ENCODE peak calls at places on chromosomes 1 and 21, in six cellular contexts. One of them, this sample, is unnamed. For H4K20me1 and H3K4me1, the result is how much of the 10 kb centered on the place peaks cover.

GRCh38 chr1:9714257-9714718 is 62.8 kb downstream of the PIK3CD start:
- DNase-seq in PC-9: no peak
- DNase-seq in fibroblast of lung: no peak
- DNase-seq in IMR-90: no peak
- DNase-seq in H1: peak
- DNase-seq in H9: peak
- DNase-seq in this sample: no peak

GRCh38 chr1:61741682-61742619 is at the start of gene PATJ:
- DNase-seq in PC-9: peak
- DNase-seq in fibroblast of lung: peak
- DNase-seq in IMR-90: peak
- DNase-seq in H1: peak
- DNase-seq in H9: peak
- DNase-seq in this sample: peak

GRCh38 chr1:21451212-21451611 is 11.3 kb downstream of the NBPF3 start:
- DNase-seq in PC-9: no peak
- DNase-seq in fibroblast of lung: peak
- DNase-seq in IMR-90: peak
- DNase-seq in H1: no peak
- DNase-seq in H9: no peak
- DNase-seq in this sample: peak

GRCh38 chr1:6348511-6349191 is 44.9 kb downstream of the ACOT7 start:
- DNase-seq in PC-9: no peak
- DNase-seq in fibroblast of lung: peak
- DNase-seq in IMR-90: peak
- DNase-seq in H1: no peak
- DNase-seq in H9: no peak
- DNase-seq in this sample: peak

GRCh38 chr1:183600136-183600535 is 9.9 kb upstream of the NCF2 start:
- DNase-seq in PC-9: peak
- DNase-seq in fibroblast of lung: peak
- DNase-seq in IMR-90: peak
- DNase-seq in H1: no peak
- DNase-seq in H9: no peak
- DNase-seq in this sample: peak

GRCh38 chr1:189619682-189620332 is 857.9 kb downstream of the BRINP3 start:
- DNase-seq in PC-9: peak
- DNase-seq in fibroblast of lung: peak
- DNase-seq in IMR-90: peak
- DNase-seq in H1: no peak
- DNase-seq in H9: no peak
- DNase-seq in this sample: no peak

GRCh38 chr1:8666394-8667167 is 150.9 kb downstream of the RERE start:
- DNase-seq in PC-9: peak
- DNase-seq in fibroblast of lung: peak
- DNase-seq in IMR-90: peak
- DNase-seq in H1: no peak
- DNase-seq in H9: no peak
- DNase-seq in this sample: no peak

GRCh38 chr1:18110598-18110939 is 3.0 kb downstream of the IGSF21 start:
- DNase-seq in PC-9: no peak
- DNase-seq in fibroblast of lung: no peak
- DNase-seq in IMR-90: no peak
- DNase-seq in H1: no peak
- DNase-seq in H9: no peak
- DNase-seq in this sample: no peak

DNA sequence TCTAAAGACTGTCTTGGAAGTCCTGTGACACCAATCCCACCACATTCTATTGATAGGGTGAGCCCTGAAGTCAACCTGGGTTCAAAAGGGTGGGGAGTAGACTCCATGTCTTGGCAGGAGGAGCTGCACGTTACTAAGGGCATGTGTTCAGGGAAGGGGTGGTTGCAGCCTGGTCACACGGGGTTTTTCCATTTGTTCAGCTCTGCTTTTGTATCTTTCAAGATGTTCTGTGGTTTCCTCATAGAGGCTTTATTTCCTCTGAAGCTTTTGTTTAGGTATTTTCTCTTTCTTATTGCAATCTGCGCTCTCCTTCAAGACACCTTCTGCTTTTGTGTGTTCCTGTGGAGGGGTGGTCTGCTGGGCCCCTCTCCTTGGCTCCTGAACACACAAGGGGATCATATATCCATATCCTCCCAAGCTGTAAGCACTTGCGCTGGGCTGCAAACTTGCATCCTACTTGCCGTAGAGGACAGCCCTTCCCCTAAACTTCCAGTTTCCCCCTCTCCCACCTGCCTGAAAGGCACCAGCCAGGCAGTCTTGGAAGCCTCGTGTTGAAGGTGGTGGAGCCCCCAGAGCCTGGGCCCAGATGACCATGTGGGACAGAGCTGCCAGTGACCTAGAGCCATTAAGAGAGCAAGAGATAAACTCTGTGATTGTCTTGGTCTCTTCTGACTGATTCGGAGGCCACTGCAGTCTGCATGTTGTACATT is 62.5 kb upstream of the TRAPPC10 start:
- DNase-seq in PC-9: no peak
- DNase-seq in fibroblast of lung: no peak
- DNase-seq in IMR-90: no peak
- DNase-seq in H1: no peak
- DNase-seq in H9: no peak
- DNase-seq in this sample: no peak
- H4K20me1 ChIP-seq in PC-9: under half
- H4K20me1 ChIP-seq in fibroblast of lung: under half
- H4K20me1 ChIP-seq in IMR-90: under half
- H4K20me1 ChIP-seq in H1: under half
- H4K20me1 ChIP-seq in H9: under half
- H4K20me1 ChIP-seq in this sample: under half

DNA sequence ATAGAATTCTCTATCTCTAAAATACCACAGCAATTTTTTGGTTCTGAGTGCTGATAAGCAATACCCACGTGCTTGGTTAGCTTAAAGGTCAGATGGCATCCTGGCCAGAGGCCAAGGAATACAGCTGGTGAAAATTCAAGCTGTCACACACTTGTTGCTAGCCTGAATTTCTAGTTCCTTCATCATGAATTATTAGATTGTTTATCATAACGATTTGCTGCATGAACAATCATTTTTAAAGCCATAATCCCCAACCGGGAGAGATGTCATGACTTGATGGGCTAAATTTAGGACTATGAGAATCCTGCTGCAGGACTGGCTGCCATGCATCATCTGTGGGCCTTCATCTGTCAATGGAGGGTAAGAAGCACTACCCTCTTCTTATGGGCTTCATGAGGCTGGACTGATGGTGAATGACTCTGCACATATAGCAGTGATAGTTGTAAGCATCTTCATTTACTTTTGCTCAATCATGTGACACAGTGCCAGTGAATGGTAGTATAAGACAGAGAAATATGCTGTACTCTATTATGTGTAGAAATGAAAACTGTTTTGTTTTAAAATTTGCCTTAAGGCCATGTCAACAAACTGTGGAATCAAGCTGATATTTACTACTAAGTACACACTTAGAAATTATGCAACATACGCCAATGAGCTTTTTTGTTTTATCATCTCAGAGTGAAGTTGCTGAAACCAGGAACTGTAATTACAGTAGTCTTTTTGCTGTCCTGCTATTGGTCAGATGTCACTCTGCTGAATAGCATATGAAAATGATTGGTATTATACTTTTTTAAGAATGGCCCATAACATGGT is 80.5 kb upstream of the RALGPS2 start:
- DNase-seq in PC-9: peak
- DNase-seq in fibroblast of lung: peak
- DNase-seq in IMR-90: peak
- DNase-seq in H1: no peak
- DNase-seq in H9: no peak
- DNase-seq in this sample: peak
- H3K4me1 ChIP-seq in PC-9: under half
- H3K4me1 ChIP-seq in fibroblast of lung: under half
- H3K4me1 ChIP-seq in IMR-90: under half
- H3K4me1 ChIP-seq in H1: under half
- H3K4me1 ChIP-seq in H9: under half
- H3K4me1 ChIP-seq in this sample: under half

GRCh38 chr1:39406533-39407478 is 84.6 kb upstream of the BMP8A start:
- DNase-seq in PC-9: no peak
- DNase-seq in fibroblast of lung: peak
- DNase-seq in IMR-90: peak
- DNase-seq in H1: no peak
- DNase-seq in H9: no peak
- DNase-seq in this sample: no peak

GRCh38 chr1:39404876-39405275 is 86.6 kb upstream of the BMP8A start:
- DNase-seq in PC-9: no peak
- DNase-seq in fibroblast of lung: no peak
- DNase-seq in IMR-90: no peak
- DNase-seq in H1: no peak
- DNase-seq in H9: no peak
- DNase-seq in this sample: no peak

GRCh38 chr1:39407889-39408640 is 83.4 kb upstream of the BMP8A start:
- DNase-seq in PC-9: no peak
- DNase-seq in fibroblast of lung: no peak
- DNase-seq in IMR-90: no peak
- DNase-seq in H1: no peak
- DNase-seq in H9: peak
- DNase-seq in this sample: peak

GRCh38 chr1:39407496-39407888 is 83.9 kb upstream of the BMP8A start:
- DNase-seq in PC-9: no peak
- DNase-seq in fibroblast of lung: peak
- DNase-seq in IMR-90: no peak
- DNase-seq in H1: no peak
- DNase-seq in H9: no peak
- DNase-seq in this sample: no peak

DNA sequence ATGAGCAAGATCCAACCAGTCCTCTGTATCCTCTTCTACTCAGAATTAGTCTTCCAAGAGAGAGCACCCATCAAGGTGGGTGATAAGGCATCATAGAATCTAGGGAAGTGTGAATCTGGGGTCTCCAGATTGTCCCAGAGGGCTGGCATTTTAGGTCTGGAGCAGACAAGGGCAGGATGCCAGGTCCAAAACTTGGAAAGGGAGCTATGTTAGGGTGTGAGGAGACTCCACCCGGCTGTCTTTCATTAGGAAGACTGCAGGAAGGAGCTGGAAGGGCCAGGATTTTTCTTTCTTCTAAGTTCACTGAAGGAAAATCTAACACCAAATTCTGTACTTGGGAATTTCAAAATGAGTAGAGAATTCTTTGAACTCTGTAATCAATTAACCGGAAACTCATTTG is 86.1 kb upstream of the BMP8A start:
- DNase-seq in PC-9: no peak
- DNase-seq in fibroblast of lung: no peak
- DNase-seq in IMR-90: no peak
- DNase-seq in H1: no peak
- DNase-seq in H9: no peak
- DNase-seq in this sample: no peak
- H4K20me1 ChIP-seq in PC-9: under half
- H4K20me1 ChIP-seq in fibroblast of lung: under half
- H4K20me1 ChIP-seq in IMR-90: under half
- H4K20me1 ChIP-seq in H1: under half
- H4K20me1 ChIP-seq in H9: under half
- H4K20me1 ChIP-seq in this sample: under half

GRCh38 chr1:197198911-197199310 is 52.4 kb upstream of the ASPM start:
- DNase-seq in PC-9: no peak
- DNase-seq in fibroblast of lung: no peak
- DNase-seq in IMR-90: no peak
- DNase-seq in H1: no peak
- DNase-seq in H9: no peak
- DNase-seq in this sample: no peak

GRCh38 chr1:197197430-197197997 is 51.0 kb upstream of the ASPM start:
- DNase-seq in PC-9: no peak
- DNase-seq in fibroblast of lung: no peak
- DNase-seq in IMR-90: no peak
- DNase-seq in H1: no peak
- DNase-seq in H9: no peak
- DNase-seq in this sample: no peak

GRCh38 chr1:197199923-197200467 is 53.5 kb upstream of the ASPM start:
- DNase-seq in PC-9: no peak
- DNase-seq in fibroblast of lung: no peak
- DNase-seq in IMR-90: peak
- DNase-seq in H1: no peak
- DNase-seq in H9: no peak
- DNase-seq in this sample: no peak

GRCh38 chr1:197198333-197198732 is 51.9 kb upstream of the ASPM start:
- DNase-seq in PC-9: no peak
- DNase-seq in fibroblast of lung: no peak
- DNase-seq in IMR-90: no peak
- DNase-seq in H1: no peak
- DNase-seq in H9: no peak
- DNase-seq in this sample: no peak

GRCh38 chr1:197200468-197200899 is 54.0 kb upstream of the ASPM start:
- DNase-seq in PC-9: no peak
- DNase-seq in fibroblast of lung: peak
- DNase-seq in IMR-90: peak
- DNase-seq in H1: no peak
- DNase-seq in H9: no peak
- DNase-seq in this sample: no peak
- H3K4me1 ChIP-seq in PC-9: under half
- H3K4me1 ChIP-seq in fibroblast of lung: under half
- H3K4me1 ChIP-seq in IMR-90: under half
- H3K4me1 ChIP-seq in H1: under half
- H3K4me1 ChIP-seq in H9: under half
- H3K4me1 ChIP-seq in this sample: under half

GRCh38 chr1:65156910-65157545 is 9.0 kb downstream of the AK4 start:
- DNase-seq in PC-9: no peak
- DNase-seq in fibroblast of lung: no peak
- DNase-seq in IMR-90: no peak
- DNase-seq in H1: no peak
- DNase-seq in H9: no peak
- DNase-seq in this sample: no peak

GRCh38 chr1:65159801-65160523 is 12.0 kb downstream of the AK4 start:
- DNase-seq in PC-9: no peak
- DNase-seq in fibroblast of lung: no peak
- DNase-seq in IMR-90: no peak
- DNase-seq in H1: no peak
- DNase-seq in H9: no peak
- DNase-seq in this sample: no peak

GRCh38 chr1:65163193-65163805 is 15.3 kb downstream of the AK4 start:
- DNase-seq in PC-9: no peak
- DNase-seq in fibroblast of lung: no peak
- DNase-seq in IMR-90: no peak
- DNase-seq in H1: no peak
- DNase-seq in H9: no peak
- DNase-seq in this sample: no peak

GRCh38 chr1:65153635-65154034 is 5.6 kb downstream of the AK4 start:
- DNase-seq in PC-9: no peak
- DNase-seq in fibroblast of lung: no peak
- DNase-seq in IMR-90: no peak
- DNase-seq in H1: no peak
- DNase-seq in H9: no peak
- DNase-seq in this sample: no peak

GRCh38 chr1:65157546-65157941 is 9.5 kb downstream of the AK4 start:
- DNase-seq in PC-9: no peak
- DNase-seq in fibroblast of lung: no peak
- DNase-seq in IMR-90: no peak
- DNase-seq in H1: no peak
- DNase-seq in H9: no peak
- DNase-seq in this sample: no peak
- H4K20me1 ChIP-seq in PC-9: under half
- H4K20me1 ChIP-seq in fibroblast of lung: under half
- H4K20me1 ChIP-seq in IMR-90: under half
- H4K20me1 ChIP-seq in H1: under half
- H4K20me1 ChIP-seq in H9: under half
- H4K20me1 ChIP-seq in this sample: under half